ENCODE peak calls at places on chromosomes 16 and 17, in eight cellular contexts. H is colonic mucosa; E is activated CD4-positive, alpha-beta memory T cell treated with anti-CD3 and anti-CD28 coated beads, Interleukin-2, amount 10 ng/mL, durations not matched to agents 7 days and 5 days; F is Caki2; Z is GM04503; I is ELR; X is M059J; R is AG04450. V is an unnamed sample.

GRCh38 chr17:50660887-50661345 is 26.2 kb downstream of the ABCC3 start:
- DNase-seq in H (no peak), E (no peak), F (no peak), Z (no peak), I (no peak), X (no peak), R (no peak), V (no peak)

GRCh38 chr17:42518046-42518754 is 17.8 kb upstream of the NAGLU start:
- DNase-seq in H (peak; percentile 87), E (no peak), F (peak; percentile 83), Z (peak; percentile 94), I (peak; percentile 98), X (peak; percentile 98), R (peak; percentile 94), V (peak; percentile 58)

GRCh38 chr16:1037023-1037933 is 35.3 kb upstream of the SSTR5 start:
- DNase-seq in H (no peak), E (no peak), F (peak; percentile 63), Z (no peak), I (no peak), X (peak; percentile 80), R (no peak), V (peak; percentile 72)

GRCh38 chr17:77476920-77477805 is 336.4 kb downstream of the SEC14L1 start:
- DNase-seq in H (peak; percentile 45), E (no peak), F (peak; percentile 38), Z (peak; percentile 99), I (peak; percentile 99), X (peak; percentile 98), R (peak; percentile 91), V (no peak)

GRCh38 chr16:67311607-67312449 is 14.7 kb downstream of the KCTD19 start:
- DNase-seq in H (peak; percentile 43), E (peak; percentile 87), F (peak; percentile 98), Z (peak; percentile 100), I (peak; percentile 99), X (peak; percentile 100), R (peak; percentile 100), V (peak; percentile 80)

GRCh38 chr17:17794382-17794781 is 42.4 kb downstream of the SREBF1 start:
- DNase-seq in H (no peak), E (no peak), F (no peak), Z (no peak), I (no peak), X (no peak), R (no peak), V (no peak)

GRCh38 chr17:11638700-11639265 is 40.5 kb downstream of the DNAH9 start:
- DNase-seq in H (no peak), E (no peak), F (no peak), Z (no peak), I (no peak), X (no peak), R (no peak), V (no peak)

GRCh38 chr16:77869997-77870813 is 81.8 kb downstream of the VAT1L start:
- DNase-seq in H (peak; percentile 66), E (no peak), F (no peak), Z (no peak), I (no peak), X (peak; percentile 14), R (no peak), V (no peak)

GRCh38 chr16:802461-802860 is 1.9 kb upstream of the GNG13 start:
- DNase-seq in H (no peak), E (no peak), F (no peak), Z (no peak), I (no peak), X (no peak), R (no peak), V (no peak)

GRCh38 chr17:73542323-73542722 is 101.9 kb downstream of the SDK2 start:
- DNase-seq in H (no peak), E (no peak), F (no peak), Z (no peak), I (no peak), X (no peak), R (no peak), V (no peak)

GRCh38 chr16:57531635-57532220 is 4.6 kb downstream of the CCDC102A start:
- DNase-seq in H (no peak), E (no peak), F (no peak), Z (no peak), I (no peak), X (no peak), R (no peak), V (no peak)

GRCh38 chr17:2354311-2354710 is 17.0 kb downstream of the SGSM2 start:
- DNase-seq in H (no peak), E (no peak), F (no peak), Z (no peak), I (no peak), X (no peak), R (no peak), V (no peak)

GRCh38 chr16:70770968-70771552 is 29.9 kb downstream of the VAC14 start:
- DNase-seq in H (peak; percentile 69), E (peak; percentile 76), F (peak; percentile 54), Z (no peak), I (peak; percentile 75), X (peak; percentile 71), R (no peak), V (peak; percentile 44)

GRCh38 chr16:81634380-81635121 is 144.5 kb upstream of the PLCG2 start:
- DNase-seq in H (no peak), E (no peak), F (no peak), Z (no peak), I (no peak), X (no peak), R (no peak), V (no peak)

GRCh38 chr17:79679631-79680340 is 51.0 kb upstream of the ENPP7 start:
- DNase-seq in H (no peak), E (no peak), F (no peak), Z (no peak), I (no peak), X (no peak), R (no peak), V (no peak)

V was measured in SW480.